ENCODE peak calls at places on chromosomes 16 and 17, in four cellular contexts. Y, C, T and L are unnamed samples.

GRCh38 chr16:72938426-72939164 is 109.3 kb downstream of the ZFHX3 start:
- DNase-seq in Y (no peak), C (no peak), T (peak), L (peak)

GRCh38 chr16:35188288-35189155 is 1729.1 kb downstream of the TP53TG3F start:
- DNase-seq in T (no peak), C (peak), Y (peak), L (peak)

GRCh38 chr17:70879389-70879788 is 710.1 kb downstream of the KCNJ2 start:
- DNase-seq in C (no peak), Y (no peak), T (no peak), L (no peak)

GRCh38 chr17:20997711-20998570 is 44.9 kb downstream of the USP22 start:
- DNase-seq in Y (peak), C (no peak), T (no peak), L (peak)

GRCh38 chr16:85234310-85235235 is 122.3 kb upstream of the CIBAR2 start:
- DNase-seq in Y (peak), T (peak), C (no peak), L (no peak)

GRCh38 chr16:66746682-66747081 is 4.7 kb downstream of the DYNC1LI2 start:
- DNase-seq in C (peak), T (no peak), Y (no peak), L (no peak)

GRCh38 chr16:59121411-59121810 is 387.3 kb upstream of the GOT2 start:
- DNase-seq in Y (no peak), C (no peak), T (no peak), L (no peak)

GRCh38 chr16:79169239-79169638 is 431.3 kb downstream of the MAF start:
- DNase-seq in T (no peak), Y (peak), C (peak), L (no peak)

GRCh38 chr16:30786115-30786935 is 680 bp downstream of the ZNF629 start:
- DNase-seq in C (peak), T (peak), Y (peak), L (no peak)

GRCh38 chr17:45144199-45145034 is 3.9 kb upstream of the HEXIM1 start:
- DNase-seq in Y (peak), C (no peak), T (peak), L (no peak)

DNA sequence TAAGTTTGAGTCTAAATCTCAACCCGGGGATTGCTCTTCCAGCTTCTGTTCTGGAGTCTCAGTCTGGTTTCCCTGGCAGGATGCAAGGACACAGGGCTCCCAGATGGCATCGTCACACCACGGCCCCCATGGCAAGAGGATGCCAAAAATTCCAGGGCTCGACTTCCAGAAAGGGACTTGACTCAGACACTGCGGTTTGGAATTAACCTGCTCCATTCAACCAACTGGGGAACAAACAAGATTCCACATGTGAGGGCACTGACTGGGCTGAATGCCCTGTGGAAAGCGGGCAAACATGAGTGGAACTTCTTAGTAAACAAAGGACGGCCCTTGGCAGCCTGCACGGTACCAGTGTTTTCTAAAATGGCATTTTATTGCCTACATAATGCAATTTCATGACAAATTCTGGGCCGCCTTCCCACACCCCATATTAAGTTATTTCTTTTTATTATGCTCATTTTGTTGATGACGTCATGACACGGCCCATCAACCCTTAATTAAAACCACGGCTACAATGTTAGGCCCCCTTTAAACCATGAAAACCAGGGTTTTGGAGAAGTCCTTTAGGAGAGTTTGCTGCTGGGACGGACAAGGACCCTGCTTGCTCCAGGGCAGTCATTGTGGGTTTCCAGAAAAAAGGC is 205.4 kb downstream of the FOXL1 start:
- DNase-seq in Y (no peak), C (no peak), T (peak), L (no peak)
- TF ChIP-seq POLR2AphosphoS5 in Y (no peak), C (no peak), T (no peak), L (no peak)

DNA sequence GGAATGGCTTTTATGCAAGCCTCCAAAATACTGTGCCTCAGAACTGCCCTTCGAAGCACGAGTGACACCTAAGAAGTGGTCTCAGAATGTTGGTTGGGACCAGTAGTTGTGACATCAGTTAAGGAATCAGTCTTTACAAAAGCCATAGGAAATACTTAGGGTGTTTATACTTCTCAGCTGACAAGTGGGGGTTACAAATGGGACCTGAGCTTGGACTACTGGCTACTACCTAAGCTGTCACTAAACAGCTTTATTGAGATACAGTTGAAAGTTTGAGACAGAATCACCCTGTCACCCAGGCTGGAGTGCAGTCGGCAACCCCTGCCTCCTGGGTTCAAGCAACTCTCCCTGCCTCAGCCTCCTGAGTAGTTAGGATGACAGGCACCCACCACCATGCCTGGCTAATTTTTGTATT is 5.0 kb downstream of the RPL19 start:
- DNase-seq in T (no peak), C (no peak), Y (no peak), L (no peak)
- TF ChIP-seq POLR2AphosphoS5 in T (no peak), C (peak), Y (no peak), L (no peak)

GRCh38 chr16:89357460-89357859 is 132.9 kb downstream of the ANKRD11 start:
- DNase-seq in Y (peak), T (no peak), C (peak), L (no peak)
- TF ChIP-seq POLR2AphosphoS5 in Y (no peak), T (no peak), C (no peak), L (no peak)

GRCh38 chr16:23121024-23121423 is 28.2 kb downstream of the USP31 start:
- DNase-seq in Y (no peak), T (no peak), C (no peak), L (no peak)

GRCh38 chr16:23122107-23122506 is 27.1 kb downstream of the USP31 start:
- DNase-seq in Y (no peak), T (no peak), C (no peak), L (no peak)

GRCh38 chr16:23125277-23125676 is 24.0 kb downstream of the USP31 start:
- DNase-seq in Y (no peak), C (no peak), T (no peak), L (no peak)

GRCh38 chr16:23128056-23128455 is 21.2 kb downstream of the USP31 start:
- DNase-seq in T (no peak), Y (no peak), C (no peak), L (no peak)

DNA sequence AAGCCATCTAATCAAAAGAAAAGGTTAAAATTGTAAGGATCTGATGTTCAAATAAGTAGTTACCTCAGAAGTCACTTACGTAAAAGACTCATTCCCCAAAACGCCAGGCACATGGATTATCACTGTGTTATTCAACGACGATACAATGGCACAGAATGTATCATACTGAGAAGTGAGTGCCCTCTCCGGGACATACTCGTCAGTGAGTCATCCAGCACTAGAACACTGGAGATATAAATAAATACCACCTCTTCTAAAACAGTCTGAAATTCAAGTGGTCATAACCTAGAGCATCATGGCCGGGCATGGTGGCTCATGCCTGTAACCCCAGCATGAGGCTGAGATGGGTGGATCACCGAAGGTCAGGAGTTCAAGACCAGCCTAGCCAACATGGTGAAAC is 24.9 kb downstream of the USP31 start:
- DNase-seq in T (no peak), C (no peak), Y (no peak), L (no peak)
- TF ChIP-seq POLR2AphosphoS5 in T (peak), C (no peak), Y (no peak), L (no peak)

GRCh38 chr16:89355036-89355435 is 135.3 kb downstream of the ANKRD11 start:
- DNase-seq in Y (no peak), T (no peak), C (no peak), L (no peak)
- TF ChIP-seq POLR2AphosphoS5 in Y (no peak), T (no peak), C (no peak), L (no peak)

DNA sequence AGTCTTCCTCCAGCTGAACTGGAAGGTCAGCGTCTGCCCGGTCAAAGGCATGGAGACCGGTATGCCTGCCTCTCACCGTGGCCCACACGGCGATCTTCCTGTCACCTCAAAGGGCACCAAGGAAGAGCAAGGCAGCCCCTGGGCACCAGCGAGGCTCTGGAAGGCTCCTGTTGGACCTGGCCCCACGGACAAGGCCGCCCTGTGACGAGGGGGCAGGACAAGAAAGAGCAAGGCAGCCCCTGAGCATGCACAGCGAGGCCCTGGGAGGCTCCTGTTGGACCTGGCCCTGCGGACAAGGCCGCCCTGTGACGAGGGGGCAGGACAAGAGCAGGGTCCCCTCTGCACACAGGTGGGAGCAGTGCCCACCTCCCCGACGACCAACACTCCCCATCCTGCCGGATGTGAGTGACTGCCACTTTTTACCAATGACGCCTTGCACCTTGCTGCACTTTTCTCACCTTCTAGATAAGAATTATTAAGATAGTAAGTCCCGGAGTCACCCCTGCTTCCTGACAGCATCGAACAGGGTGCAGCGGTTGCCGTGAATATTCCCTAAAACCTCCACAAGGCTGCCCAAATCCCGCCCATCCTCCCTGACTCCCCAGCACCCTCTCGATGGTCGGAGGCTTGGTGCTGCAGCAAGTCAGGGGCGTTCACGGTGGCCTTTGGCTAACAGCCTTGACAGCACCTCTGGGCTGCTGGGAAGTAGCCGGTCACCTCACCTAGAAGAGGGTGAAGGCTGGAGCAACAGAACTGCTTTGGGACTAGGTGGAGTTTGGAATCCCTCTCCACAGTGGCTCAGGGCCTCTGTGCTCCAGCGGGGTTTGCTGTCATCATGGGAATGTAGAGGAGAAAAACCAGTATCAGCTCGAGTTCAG is 5.6 kb upstream of the WDR45B start:
- DNase-seq in C (no peak), T (no peak), Y (no peak), L (no peak)
- TF ChIP-seq POLR2AphosphoS5 in C (no peak), T (no peak), Y (no peak), L (no peak)

GRCh38 chr17:63700528-63701441 is 860 bp upstream of the LIMD2 start:
- DNase-seq in T (peak), C (peak), Y (peak), L (peak)
- TF ChIP-seq POLR2AphosphoS5 in T (peak), C (no peak), Y (no peak), L (no peak)

GRCh38 chr17:80510772-80511171 is 33.9 kb upstream of the RPTOR start:
- DNase-seq in C (no peak), Y (no peak), T (no peak), L (no peak)

GRCh38 chr17:80510132-80510531 is 33.7 kb upstream of the NPTX1 start:
- DNase-seq in Y (no peak), C (no peak), T (no peak), L (no peak)

GRCh38 chr17:80507965-80508364 is 31.6 kb upstream of the NPTX1 start:
- DNase-seq in T (no peak), C (no peak), Y (no peak), L (no peak)

GRCh38 chr17:80511222-80512180 is 33.1 kb upstream of the RPTOR start:
- DNase-seq in T (no peak), C (no peak), Y (peak), L (peak)

GRCh38 chr17:80509311-80509710 is 32.9 kb upstream of the NPTX1 start:
- DNase-seq in Y (no peak), T (no peak), C (no peak), L (no peak)
- TF ChIP-seq POLR2AphosphoS5 in Y (no peak), T (no peak), C (no peak), L (no peak)

DNA sequence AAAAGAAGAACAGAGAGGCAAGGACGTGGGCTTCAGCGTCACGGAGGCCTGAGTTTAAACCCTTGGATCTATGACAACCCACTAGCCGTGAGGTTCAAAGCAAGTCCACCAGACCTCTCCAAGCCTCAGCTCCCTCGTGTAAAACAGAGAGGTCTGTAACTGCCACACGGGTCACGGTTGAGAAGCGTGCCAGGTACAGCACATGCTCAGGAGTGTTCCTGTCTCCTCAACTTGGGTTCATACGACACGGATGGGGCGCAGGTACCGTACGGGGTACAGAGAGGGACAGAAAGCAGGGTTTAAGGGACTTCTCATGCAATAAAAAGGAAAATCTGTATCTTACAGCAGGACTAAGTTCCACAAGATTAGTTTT is 91.7 kb downstream of the NXN start:
- DNase-seq in Y (no peak), T (no peak), C (no peak), L (no peak)
- TF ChIP-seq POLR2AphosphoS5 in Y (no peak), T (no peak), C (no peak), L (no peak)

GRCh38 chr17:43125967-43126910 is 1.1 kb upstream of the BRCA1 start:
- DNase-seq in T (no peak), Y (peak), C (peak), L (peak)
- TF ChIP-seq POLR2AphosphoS5 in T (no peak), Y (no peak), C (peak), L (no peak)